ENCODE peak calls at places on chromosomes 5 and 9, in eight cellular contexts. T is choroid plexus epithelial cell; Z is stimulated activated CD4-positive, alpha-beta T cell treated with anti-CD3 and anti-CD28 coated beads, Interleukin-4, amount 100 ng/mL, for 48 hours; H is heart left ventricle; D is non-pigmented ciliary epithelial cell; L is mammary epithelial cell; N is A172; W is amniotic epithelial cell. K is an unnamed sample.

GRCh38 chr5:172110921-172111873 is 76.8 kb downstream of the STK10 start:
- DNase-seq in Z (peak), D (no peak), T (no peak), N (peak), W (peak), H (peak), L (peak), K (peak)

GRCh38 chr5:68343421-68343826 is 127.9 kb downstream of the PIK3R1 start:
- DNase-seq in W (peak), D (no peak), L (peak), H (no peak), Z (peak), T (peak), N (peak), K (peak)

GRCh38 chr5:131324311-131324710 is 60.5 kb downstream of the CDC42SE2 start:
- DNase-seq in D (no peak), Z (no peak), N (no peak), L (no peak), T (peak), W (no peak), H (no peak), K (no peak)

GRCh38 chr5:138542120-138542955 is 698 bp downstream of the ETF1 start:
- DNase-seq in T (no peak), D (no peak), W (no peak), H (no peak), L (no peak), Z (no peak), N (no peak), K (no peak)

GRCh38 chr5:179614745-179615144 is 8.7 kb downstream of the HNRNPH1 start:
- DNase-seq in H (no peak), Z (no peak), W (no peak), N (no peak), T (no peak), L (no peak), D (no peak), K (no peak)

GRCh38 chr5:5340206-5340729 is 82.2 kb upstream of the ICE1 start:
- DNase-seq in Z (no peak), D (peak), T (peak), L (peak), H (no peak), N (peak), W (peak), K (peak)

GRCh38 chr5:94793113-94793815 is 174.8 kb downstream of the SLF1 start:
- DNase-seq in T (peak), N (peak), Z (no peak), W (peak), D (peak), L (no peak), H (no peak), K (no peak)

GRCh38 chr5:132464155-132464939 is 26.2 kb downstream of the IRF1 start:
- DNase-seq in D (no peak), T (no peak), Z (no peak), N (no peak), L (peak), W (no peak), H (no peak), K (no peak)

GRCh38 chr9:123225374-123225813 is 43.0 kb downstream of the STRBP start:
- DNase-seq in L (peak), W (peak), T (peak), D (peak), N (peak), Z (peak), H (no peak), K (no peak)

GRCh38 chr9:8733096-8733954 is 933.7 kb upstream of the DMAC1 start:
- DNase-seq in N (peak), W (no peak), L (no peak), T (peak), Z (no peak), D (no peak), H (peak), K (peak)

GRCh38 chr5:133580618-133581017 is 31.7 kb downstream of the FSTL4 start:
- DNase-seq in D (no peak), T (no peak), L (no peak), W (no peak), Z (no peak), N (no peak), H (no peak), K (no peak)

GRCh38 chr9:128987800-128988199 is 40.3 kb downstream of the NUP188 start:
- DNase-seq in D (peak), T (peak), W (peak), L (peak), Z (no peak), N (peak), H (no peak), K (no peak)

GRCh38 chr9:106862946-106863740 is at the start of gene ZNF462:
- DNase-seq in W (peak), Z (no peak), T (peak), N (peak), D (no peak), L (peak), H (peak), K (peak)

GRCh38 chr9:121718063-121718462 is 66.6 kb downstream of the DAB2IP start:
- DNase-seq in H (no peak), T (no peak), W (peak), Z (no peak), L (peak), N (no peak), D (no peak), K (peak)

GRCh38 chr5:36040651-36041536 is 25.8 kb downstream of the UGT3A2 start:
- DNase-seq in T (no peak), W (no peak), L (no peak), Z (no peak), N (no peak), H (no peak), D (no peak), K (no peak)

GRCh38 chr5:96200611-96201010 is 232.4 kb downstream of the PCSK1 start:
- DNase-seq in L (no peak), T (no peak), W (no peak), Z (no peak), H (no peak), N (no peak), D (no peak), K (no peak)

GRCh38 chr9:131367445-131367844 is 26.4 kb upstream of the PRRC2B start:
- DNase-seq in N (no peak), T (no peak), H (peak), D (no peak), W (no peak), Z (no peak), L (no peak), K (no peak)